ENCODE peak calls at places on chromosomes 13 and 19, in four cellular contexts. G is C1 segment of cervical spinal cord; D is fibroblast of pulmonary artery; X is stimulated activated CD8-positive, alpha-beta memory T cell treated with anti-CD3 and anti-CD28 coated beads, Interleukin-15, amount 100 ng/mL, for 4 hours. S is an unnamed sample.

GRCh38 chr19:49361438-49362047 is 673 bp downstream of the TEAD2 start:
- DNase-seq in X (no peak), D (peak; percentile 88), G (no peak), S (no peak)

GRCh38 chr19:10644351-10645007 is 9.7 kb upstream of the ILF3 start:
- DNase-seq in G (peak; percentile 51), D (peak; percentile 79), X (peak; percentile 69), S (no peak)

GRCh38 chr13:101309014-101309619 is 107.2 kb downstream of the NALCN start:
- DNase-seq in X (no peak), D (peak; percentile 67), G (no peak), S (no peak)

GRCh38 chr19:40331052-40331451 is 17.1 kb downstream of the C19orf47 start:
- DNase-seq in D (no peak), X (no peak), G (no peak), S (no peak)

GRCh38 chr13:44306401-44307192 is 67.0 kb upstream of the SERP2 start:
- DNase-seq in X (no peak), G (no peak), D (peak; percentile 99), S (no peak)

GRCh38 chr13:76764429-76764828 is 121.8 kb downstream of the KCTD12 start:
- DNase-seq in G (no peak), D (peak; percentile 90), X (no peak), S (no peak)

GRCh38 chr19:41872775-41873647 is 4.1 kb upstream of the CD79A start:
- DNase-seq in G (no peak), X (no peak), D (peak; percentile 67), S (no peak)

GRCh38 chr19:42280761-42281174 is 11.7 kb downstream of the CIC start:
- DNase-seq in D (no peak), X (no peak), G (peak; percentile 73), S (no peak)

GRCh38 chr19:1259206-1259872 is 9.8 kb upstream of the CIRBP start:
- DNase-seq in X (no peak), G (no peak), D (peak; percentile 63), S (no peak)

GRCh38 chr13:31807090-31807541 is 67.8 kb downstream of the RXFP2 start:
- DNase-seq in D (peak; percentile 16), G (no peak), X (peak; percentile 4), S (no peak)

GRCh38 chr13:114132419-114133121 is at the start of gene RASA3:
- DNase-seq in G (peak; percentile 53), D (peak; percentile 84), X (no peak), S (no peak)

GRCh38 chr13:60838581-60838980 is 441.6 kb downstream of the TDRD3 start:
- DNase-seq in X (no peak), D (no peak), G (no peak), S (no peak)

GRCh38 chr13:38674208-38674607 is 12.7 kb upstream of the FREM2 start:
- DNase-seq in G (no peak), D (no peak), X (no peak), S (no peak)

GRCh38 chr13:33642374-33643065 is 175.4 kb upstream of the RFC3 start:
- DNase-seq in G (no peak), X (no peak), D (peak; percentile 95), S (no peak)

GRCh38 chr13:105817011-105817410 is 718.5 kb downstream of the EFNB2 start:
- DNase-seq in X (no peak), D (no peak), G (no peak), S (no peak)

GRCh38 chr19:17324357-17325114 is 10.1 kb downstream of the ANO8 start:
- DNase-seq in D (no peak), X (no peak), G (no peak), S (no peak)

GRCh38 chr13:45325806-45326205 is 15.2 kb downstream of the TPT1 start:
- DNase-seq in X (no peak), G (no peak), D (peak; percentile 85), S (no peak)

GRCh38 chr19:12779162-12779993 is 4.0 kb upstream of the HOOK2 start:
- DNase-seq in D (peak; percentile 95), X (no peak), G (no peak), S (no peak)

GRCh38 chr19:9645466-9645865 is 24.4 kb upstream of the ZNF561 start:
- DNase-seq in G (no peak), D (no peak), X (no peak), S (no peak)

GRCh38 chr19:50417850-50418185 is 920 bp upstream of the SPIB start:
- DNase-seq in D (no peak), G (no peak), X (no peak), S (no peak)

GRCh38 chr19:5264453-5264852 is 76.2 kb downstream of the PTPRS start:
- DNase-seq in G (no peak), X (no peak), D (no peak), S (no peak)

GRCh38 chr19:33518541-33518940 is 3.0 kb downstream of the PEPD start:
- DNase-seq in X (no peak), D (no peak), G (no peak), S (no peak)

GRCh38 chr13:87887459-87888123 is 216.4 kb downstream of the SLITRK5 start:
- DNase-seq in D (no peak), G (no peak), X (no peak), S (no peak)

GRCh38 chr13:93775507-93776108 is 549.0 kb downstream of the GPC6 start:
- DNase-seq in D (peak; percentile 67), X (no peak), G (no peak), S (no peak)